ENCODE peak calls at places on chromosomes 4 and X, in ten cellular contexts. Q is OCI-LY7; P is Kasumi-1; H is GM23338; O is KG1; X is colonic mucosa; A is heart left ventricle; D is brain microvascular endothelial cell; E is H7; S is stimulated activated CD4-positive, alpha-beta T cell treated with anti-CD3 and anti-CD28 coated beads, Interleukin-4, amount 100 ng/mL, for 1 hour. M is an unnamed sample.

GRCh38 chrX:118220509-118220908 is 103.9 kb upstream of the KLHL13 start:
- DNase-seq in O (no peak), E (no peak), S (no peak), X (no peak), Q (no peak), A (no peak), D (no peak), P (no peak), H (no peak), M (no peak)

GRCh38 chr4:33171873-33172550 is 2451.8 kb downstream of the PCDH7 start:
- DNase-seq in O (no peak), X (no peak), E (no peak), Q (no peak), H (no peak), A (no peak), D (no peak), P (no peak), S (no peak), M (no peak)

GRCh38 chr4:181646864-181647263 is 596.3 kb upstream of the TENM3 start:
- DNase-seq in O (no peak), A (no peak), X (no peak), P (no peak), Q (no peak), E (no peak), D (peak), H (no peak), S (no peak), M (no peak)

GRCh38 chrX:153642313-153642654 is 4.7 kb upstream of the DUSP9 start:
- DNase-seq in A (no peak), E (peak), S (peak), Q (no peak), X (no peak), D (no peak), H (peak), P (no peak), O (no peak), M (no peak)

GRCh38 chrX:54978448-54978847 is 15.5 kb downstream of the PFKFB1 start:
- DNase-seq in X (no peak), A (no peak), H (no peak), D (no peak), E (no peak), S (no peak), Q (no peak), P (no peak), O (no peak), M (no peak)

GRCh38 chr4:53688186-53688790 is 97.0 kb upstream of the LNX1 start:
- DNase-seq in S (no peak), O (peak), E (no peak), X (no peak), Q (no peak), A (no peak), P (peak), H (no peak), D (peak), M (peak)

GRCh38 chrX:16671005-16671404 is 21.0 kb downstream of the S100G start:
- DNase-seq in H (peak), D (peak), Q (peak), A (no peak), X (no peak), O (no peak), P (peak), S (peak), E (peak), M (no peak)

GRCh38 chrX:110341189-110342035 is 17.2 kb upstream of the RTL9 start:
- DNase-seq in H (no peak), P (no peak), D (peak), O (no peak), Q (peak), X (no peak), E (no peak), A (no peak), S (no peak), M (no peak)

GRCh38 chr4:6751611-6752485 is 30.7 kb upstream of the KIAA0232 start:
- DNase-seq in Q (no peak), A (no peak), S (no peak), X (no peak), D (no peak), P (no peak), O (no peak), E (no peak), H (no peak), M (no peak)

GRCh38 chrX:133776072-133776471 is 209.3 kb downstream of the GPC3 start:
- DNase-seq in H (peak), O (no peak), Q (no peak), X (peak), S (peak), D (peak), A (no peak), E (peak), P (no peak), M (peak)

GRCh38 chrX:141642979-141643378 is 53.5 kb downstream of the SPANXA2 start:
- DNase-seq in P (peak), S (no peak), D (no peak), O (no peak), X (no peak), E (no peak), Q (no peak), H (peak), A (no peak), M (no peak)

GRCh38 chr4:70902577-70903281 is 560 bp downstream of the MOB1B start:
- DNase-seq in Q (peak), O (peak), A (no peak), H (peak), X (peak), E (peak), P (peak), D (peak), S (no peak), M (no peak)

GRCh38 chr4:985123-985830 is 1.6 kb upstream of the IDUA start:
- DNase-seq in P (no peak), O (no peak), A (peak), Q (no peak), S (peak), X (peak), D (no peak), H (peak), E (peak), M (peak)

GRCh38 chrX:155718964-155719586 is 106.3 kb upstream of the TMLHE start:
- DNase-seq in Q (no peak), X (no peak), E (no peak), O (no peak), D (peak), S (no peak), P (no peak), H (no peak), A (peak), M (no peak)

M was measured in body of pancreas.